ENCODE peak calls at places on chromosomes 11 and 22, in five cellular contexts. B, F, E, R and K are unnamed samples. For H3K4me1, the result is how much of the 10 kb centered on the place peaks cover.

GRCh38 chr11:123478352-123478986 is 48.4 kb downstream of the GRAMD1B start:
- DNase-seq in B (peak), F (peak), E (peak), R (peak), K (peak)

GRCh38 chr11:68521962-68522626 is 61.5 kb downstream of the PPP6R3 start:
- DNase-seq in B (no peak), F (no peak), E (no peak), R (no peak), K (no peak)

GRCh38 chr11:14422052-14422813 is 63.2 kb upstream of the RRAS2 start:
- DNase-seq in B (peak), F (peak), E (no peak), R (peak), K (peak)

GRCh38 chr11:76910620-76911414 is 50.1 kb downstream of the ACER3 start:
- DNase-seq in B (no peak), F (peak), E (no peak), R (no peak), K (no peak)

GRCh38 chr11:25702417-25702816 is 629.5 kb upstream of the ANO3 start:
- DNase-seq in B (no peak), F (no peak), E (no peak), R (no peak), K (no peak)

GRCh38 chr11:43327987-43328386 is 16.2 kb downstream of the API5 start:
- DNase-seq in B (no peak), F (peak), E (no peak), R (peak), K (peak)

GRCh38 chr11:2991477-2992233 is 474 bp downstream of the NAP1L4 start:
- DNase-seq in B (peak), F (no peak), E (no peak), R (peak), K (peak)

GRCh38 chr11:59754859-59755700 is at the start of gene STX3:
- DNase-seq in B (peak), F (peak), E (no peak), R (peak), K (peak)

GRCh38 chr22:29030618-29031235 is 30.9 kb downstream of the C22orf31 start:
- DNase-seq in B (peak), F (peak), E (no peak), R (peak), K (peak)

GRCh38 chr11:65927904-65928397 is 8.7 kb downstream of the DRAP1 start:
- DNase-seq in B (no peak), F (peak), E (peak), R (no peak), K (no peak)

GRCh38 chr22:32544953-32545558 is 70.4 kb downstream of the FBXO7 start:
- DNase-seq in B (no peak), F (no peak), E (no peak), R (no peak), K (no peak)

GRCh38 chr11:64967376-64967775 is 4.5 kb downstream of the MAJIN start:
- DNase-seq in B (no peak), F (no peak), E (no peak), R (no peak), K (no peak)

GRCh38 chr11:95149659-95150294 is 60.1 kb downstream of the ENDOD1 start:
- DNase-seq in B (no peak), F (no peak), E (no peak), R (peak), K (peak)

GRCh38 chr22:40628354-40629042 is 8.0 kb downstream of the MRTFA start:
- DNase-seq in B (no peak), F (no peak), E (peak), R (no peak), K (no peak)

GRCh38 chr11:128302425-128303186 is 284.8 kb downstream of the ETS1 start:
- DNase-seq in B (no peak), F (no peak), E (peak), R (no peak), K (no peak)

GRCh38 chr22:45934659-45935341 is 42.2 kb downstream of the WNT7B start:
- DNase-seq in B (peak), F (no peak), E (no peak), R (peak), K (no peak)

GRCh38 chr11:11036185-11037161 is 178.6 kb upstream of the ZBED5 start:
- DNase-seq in B (peak), F (peak), E (no peak), R (peak), K (peak)

GRCh38 chr11:116811194-116811593 is 11.9 kb downstream of the APOA4 start:
- DNase-seq in B (no peak), F (no peak), E (no peak), R (no peak), K (no peak)

GRCh38 chr11:69240332-69241074 is 53.5 kb upstream of the MYEOV start:
- DNase-seq in B (no peak), F (no peak), E (no peak), R (no peak), K (no peak)

GRCh38 chr11:117826360-117826635 is 1.8 kb upstream of the FXYD2 start:
- DNase-seq in B (no peak), F (no peak), E (no peak), R (no peak), K (no peak)

GRCh38 chr11:117829369-117829725 is 4.8 kb upstream of the FXYD2 start:
- DNase-seq in B (no peak), F (no peak), E (no peak), R (no peak), K (no peak)

GRCh38 chr11:117826832-117827231 is 2.3 kb upstream of the FXYD2 start:
- DNase-seq in B (no peak), F (no peak), E (no peak), R (no peak), K (no peak)

GRCh38 chr11:117828641-117829368 is 4.3 kb upstream of the FXYD2 start:
- DNase-seq in B (peak), F (peak), E (no peak), R (no peak), K (peak)

GRCh38 chr11:117827521-117828511 is 3.3 kb upstream of the FXYD2 start:
- DNase-seq in B (no peak), F (no peak), E (no peak), R (no peak), K (no peak)
- TF ChIP-seq MYC in B (no peak), F (no peak), E (no peak), R (no peak), K (no peak)

GRCh38 chr11:96162816-96163499 is 180.0 kb downstream of the MAML2 start:
- DNase-seq in B (no peak), F (no peak), E (no peak), R (no peak), K (peak)
- H3K4me1 ChIP-seq in B (under half), F (under half), E (under half), R (under half), K (under half)

GRCh38 chr11:108012139-108012725 is 3.5 kb downstream of the CUL5 start:
- DNase-seq in B (no peak), F (no peak), E (no peak), R (no peak), K (no peak)

GRCh38 chr11:108008656-108009496 is at the start of gene CUL5:
- DNase-seq in B (peak), F (peak), E (peak), R (peak), K (peak)

GRCh38 chr11:108007819-108008218 is 879 bp upstream of the CUL5 start:
- DNase-seq in B (no peak), F (no peak), E (no peak), R (no peak), K (no peak)

GRCh38 chr11:108009497-108010360 is 1.0 kb downstream of the CUL5 start:
- DNase-seq in B (no peak), F (peak), E (no peak), R (peak), K (peak)
- H3K4me2 ChIP-seq in B (peak), F (peak), E (peak), R (peak), K (peak)

GRCh38 chr11:115503083-115503885 is 931 bp downstream of the CADM1 start:
- DNase-seq in B (peak), F (no peak), E (no peak), R (peak), K (peak)
- TF ChIP-seq MYC in B (no peak), F (no peak), E (no peak), R (no peak), K (no peak)

GRCh38 chr11:125345706-125346561 is 150.1 kb downstream of the FEZ1 start:
- DNase-seq in B (peak), F (peak), E (no peak), R (peak), K (peak)
- H3K4me1 ChIP-seq in B (under half), F (under half), E (under half), R (under half), K (under half)

GRCh38 chr11:56886465-56886864 is 102.2 kb upstream of the OR5AK2 start:
- DNase-seq in B (no peak), F (no peak), E (no peak), R (no peak), K (no peak)
- H3K4me2 ChIP-seq in B (peak), F (no peak), E (no peak), R (no peak), K (no peak)

DNA sequence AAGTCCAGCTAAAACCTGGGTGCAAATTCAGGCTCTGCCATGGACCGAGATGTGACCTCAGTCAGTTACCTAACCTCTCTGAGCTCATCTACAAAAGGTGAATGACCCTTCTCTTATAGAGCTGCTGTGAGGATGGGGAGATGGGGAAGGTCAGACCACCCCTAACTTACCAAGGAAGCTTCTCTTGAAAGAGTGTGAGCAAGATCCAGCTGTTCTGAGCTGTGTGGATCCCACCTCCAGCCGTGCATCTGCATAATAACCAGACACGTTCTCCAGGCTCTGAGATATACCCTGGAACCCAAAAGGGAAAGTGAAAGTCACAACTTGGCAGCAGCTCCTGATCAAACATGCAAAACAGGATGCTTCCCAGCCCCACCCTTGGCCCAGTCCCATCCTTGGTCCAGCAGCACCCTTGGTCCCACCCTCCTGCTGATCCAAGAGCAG is at the start of gene APOL3:
- DNase-seq in B (no peak), F (no peak), E (peak), R (no peak), K (peak)
- TF ChIP-seq MYC in B (no peak), F (no peak), E (no peak), R (no peak), K (no peak)

DNA sequence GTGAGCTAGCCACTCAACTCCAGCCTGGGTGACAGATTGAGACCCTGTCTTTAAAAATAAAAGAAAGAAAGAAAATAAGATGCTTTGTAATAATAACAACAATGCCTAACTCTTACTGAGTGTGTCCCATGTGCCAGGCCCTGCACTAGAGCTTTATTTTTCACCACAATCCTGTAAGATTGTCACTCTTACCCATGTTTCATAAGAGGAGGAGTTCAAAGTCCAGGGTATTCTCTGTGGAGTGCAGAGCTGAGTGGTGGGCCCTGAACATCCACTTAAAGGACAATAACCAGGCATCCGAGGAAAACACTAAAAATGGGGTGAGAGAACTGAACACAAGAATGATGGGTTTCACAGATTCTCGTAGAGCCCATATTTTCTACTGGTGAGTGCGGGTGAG is 925 bp upstream of the C11orf52 start:
- DNase-seq in B (no peak), F (no peak), E (no peak), R (peak), K (no peak)
- H3K4me1 ChIP-seq in B (under half), F (under half), E (under half), R (half or more), K (under half)

GRCh38 chr11:67468835-67469811 is at the start of gene TMEM134:
- DNase-seq in B (peak), F (peak), E (peak), R (peak), K (peak)

GRCh38 chr11:67472882-67473281 is 3.8 kb upstream of the TMEM134 start:
- DNase-seq in B (no peak), F (no peak), E (no peak), R (no peak), K (no peak)

GRCh38 chr11:67468056-67468455 is 995 bp downstream of the TMEM134 start:
- DNase-seq in B (no peak), F (no peak), E (no peak), R (no peak), K (no peak)

GRCh38 chr11:67468509-67468834 is 579 bp downstream of the TMEM134 start:
- DNase-seq in B (no peak), F (no peak), E (no peak), R (no peak), K (no peak)

GRCh38 chr11:67470337-67471002 is 1.4 kb upstream of the TMEM134 start:
- DNase-seq in B (no peak), F (no peak), E (no peak), R (no peak), K (no peak)
- H3K4me2 ChIP-seq in B (no peak), F (no peak), E (peak), R (peak), K (no peak)

DNA sequence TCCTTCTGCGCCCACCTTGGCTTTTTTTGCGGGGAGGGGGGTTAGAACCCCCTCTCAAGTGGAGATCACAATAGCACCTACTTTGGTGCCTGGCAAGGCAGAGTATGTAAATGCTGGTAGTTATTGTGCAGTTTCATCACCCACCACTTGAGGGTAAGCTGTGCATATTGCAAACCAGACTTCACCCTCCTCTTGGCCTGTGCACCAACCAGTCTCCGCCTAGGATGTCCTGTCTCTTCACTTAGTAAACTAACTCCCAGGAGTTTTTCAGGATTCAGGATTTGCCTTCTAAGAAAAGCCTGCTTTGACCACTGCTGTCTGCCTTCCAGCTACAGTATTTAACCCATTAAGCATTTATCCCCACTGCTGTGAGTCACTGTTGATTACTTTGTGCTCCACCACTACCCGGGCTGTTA is 2.0 kb upstream of the UBXN1 start:
- DNase-seq in B (peak), F (peak), E (no peak), R (peak), K (peak)
- TF ChIP-seq MYC in B (no peak), F (no peak), E (no peak), R (peak), K (no peak)